ENCODE peak calls at places on chromosome 5, in eight cellular contexts. T is ovary; N is T-helper 1 cell; G is activated CD8-positive, alpha-beta T cell treated with anti-CD3 and anti-CD28 coated beads for 36 hours; P is OCI-LY7; I is left lung; E is central memory CD8-positive, alpha-beta T cell; M is stimulated activated CD4-positive, alpha-beta T cell treated with anti-CD3 and anti-CD28 coated beads, Interleukin-4, amount 100 ng/mL, for 4 hours. O is an unnamed sample.
A peak's percentile ranks its signal among the peaks of the same experiment; 100 is the strongest.

GRCh38 chr5:6732634-6733410 is 19.6 kb downstream of the TENT4A start:
- DNase-seq in I (no peak), N (no peak), P (no peak), T (peak; percentile 44), E (no peak), M (no peak), G (no peak), O (no peak)

GRCh38 chr5:80569961-80570786 is at the start of gene ANKRD34B:
- DNase-seq in N (no peak), G (peak; percentile 61), P (no peak), T (no peak), E (no peak), M (peak; percentile 13), I (no peak), O (no peak)

GRCh38 chr5:45542421-45542820 is 153.8 kb downstream of the HCN1 start:
- DNase-seq in E (no peak), I (no peak), N (no peak), P (no peak), G (no peak), M (no peak), T (no peak), O (no peak)

GRCh38 chr5:53877243-53877642 is 316.8 kb downstream of the NDUFS4 start:
- DNase-seq in N (no peak), G (no peak), I (no peak), P (no peak), E (no peak), T (no peak), M (no peak), O (no peak)

GRCh38 chr5:93164690-93165089 is 416.3 kb downstream of the NR2F1-AS1 start:
- DNase-seq in M (no peak), T (peak; percentile 34), G (no peak), I (no peak), E (no peak), P (no peak), N (no peak), O (no peak)

GRCh38 chr5:169745441-169746146 is 108.5 kb downstream of the DOCK2 start:
- DNase-seq in I (no peak), T (peak; percentile 28), M (no peak), N (no peak), G (no peak), P (no peak), E (no peak), O (no peak)

GRCh38 chr5:157266286-157267007 is 524 bp downstream of the CYFIP2 start:
- DNase-seq in I (peak; percentile 44), M (peak; percentile 52), N (peak; percentile 31), G (peak; percentile 76), E (no peak), P (peak; percentile 75), T (peak; percentile 27), O (no peak)

GRCh38 chr5:6775595-6775994 is 62.4 kb downstream of the TENT4A start:
- DNase-seq in I (no peak), M (no peak), P (no peak), T (no peak), N (no peak), E (no peak), G (no peak), O (no peak)

GRCh38 chr5:140260089-140260656 is 42.7 kb downstream of the PFDN1 start:
- DNase-seq in N (no peak), M (no peak), E (no peak), P (no peak), G (no peak), I (no peak), T (no peak), O (no peak)

GRCh38 chr5:172450861-172451695 is 3.2 kb downstream of the SH3PXD2B start:
- DNase-seq in E (no peak), N (no peak), T (peak; percentile 58), I (no peak), M (peak; percentile 43), P (peak; percentile 32), G (peak; percentile 51), O (no peak)

GRCh38 chr5:150279618-150280017 is 10.0 kb downstream of the CAMK2A start:
- DNase-seq in N (no peak), M (no peak), G (no peak), E (no peak), I (no peak), T (no peak), P (no peak), O (no peak)

GRCh38 chr5:38483788-38484398 is 72.6 kb downstream of the LIFR start:
- DNase-seq in P (no peak), G (no peak), M (no peak), E (no peak), N (no peak), T (no peak), I (no peak), O (no peak)

GRCh38 chr5:137599479-137599878 is 100.4 kb upstream of the SPOCK1 start:
- DNase-seq in N (no peak), E (no peak), P (no peak), I (no peak), M (no peak), T (no peak), G (no peak), O (no peak)

GRCh38 chr5:124888050-124888506 is 141.6 kb upstream of the ZNF608 start:
- DNase-seq in N (no peak), I (no peak), P (peak; percentile 59), G (no peak), M (no peak), E (no peak), T (no peak), O (no peak)